ENCODE peak calls at places on chromosomes 4 and X, in six cellular contexts. U is thyroid gland, T is A549, I is GM12878, X is transverse colon, M is H1. Y is an unnamed sample.

GRCh38 chrX:100895365-100896075 is 21.4 kb upstream of the NOX1 start:
- DNase-seq in T (peak; percentile 56), I (no peak), U (peak; percentile 2), M (no peak), X (peak; percentile 28), Y (peak; percentile 36)

GRCh38 chrX:22116585-22117546 is 84.7 kb downstream of the PHEX start:
- DNase-seq in X (no peak), M (no peak), T (no peak), I (no peak), U (no peak), Y (no peak)

GRCh38 chrX:32514986-32515385 is 696.4 kb downstream of the DMD start:
- DNase-seq in M (no peak), I (no peak), U (no peak), X (no peak), T (no peak), Y (no peak)

GRCh38 chrX:45322820-45323219 is 122.1 kb upstream of the DIPK2B start:
- DNase-seq in M (no peak), U (no peak), X (no peak), T (peak; percentile 35), I (no peak), Y (no peak)

GRCh38 chr4:26455571-26455970 is 34.7 kb downstream of the CCKAR start:
- DNase-seq in I (no peak), T (no peak), M (no peak), U (no peak), X (no peak), Y (no peak)

GRCh38 chr4:137531951-137532868 is at the start of gene PCDH18:
- DNase-seq in U (peak; percentile 90), I (peak; percentile 15), T (no peak), X (peak; percentile 74), M (peak; percentile 54), Y (no peak)

GRCh38 chr4:47531241-47531953 is 46.3 kb downstream of the ATP10D start:
- DNase-seq in T (peak; percentile 24), I (peak; percentile 86), X (peak; percentile 41), M (no peak), U (peak; percentile 18), Y (no peak)

GRCh38 chr4:138513535-138513934 is 271.4 kb upstream of the SLC7A11 start:
- DNase-seq in T (no peak), U (no peak), X (no peak), M (no peak), I (no peak), Y (no peak)

GRCh38 chrX:138756234-138756633 is 44.7 kb upstream of the FGF13 start:
- DNase-seq in T (peak; percentile 11), X (no peak), I (no peak), U (peak; percentile 71), M (peak; percentile 9), Y (no peak)

GRCh38 chr4:53378171-53378482 is 686 bp downstream of the FIP1L1 start:
- DNase-seq in I (no peak), T (no peak), X (no peak), M (no peak), U (no peak), Y (no peak)

GRCh38 chrX:39492495-39493162 is 605.1 kb downstream of the BCOR start:
- DNase-seq in I (peak; percentile 44), U (no peak), X (no peak), T (no peak), M (no peak), Y (peak; percentile 27)

GRCh38 chr4:34720563-34720962 is 1523.8 kb downstream of the ARAP2 start:
- DNase-seq in I (no peak), X (no peak), U (no peak), T (peak; percentile 57), M (no peak), Y (peak; percentile 0)

GRCh38 chr4:152981278-152981677 is 45.2 kb downstream of the FHDC1 start:
- DNase-seq in U (peak; percentile 84), I (no peak), M (no peak), X (no peak), T (no peak), Y (no peak)

GRCh38 chr4:158129649-158130048 is 43.2 kb downstream of the GASK1B start:
- DNase-seq in T (no peak), M (no peak), U (no peak), I (no peak), X (no peak), Y (no peak)

GRCh38 chrX:129755779-129756650 is 17.2 kb downstream of the XPNPEP2 start:
- DNase-seq in I (no peak), U (no peak), T (no peak), X (no peak), M (no peak), Y (peak; percentile 2)

GRCh38 chr4:52317981-52318380 is 266.9 kb downstream of the SPATA18 start:
- DNase-seq in M (no peak), U (no peak), I (no peak), T (no peak), X (no peak), Y (no peak)

GRCh38 chr4:184108006-184108501 is 109.6 kb downstream of the ENPP6 start:
- DNase-seq in T (no peak), X (no peak), I (no peak), U (no peak), M (no peak), Y (no peak)

GRCh38 chr4:41796545-41797210 is 48.2 kb upstream of the PHOX2B start:
- DNase-seq in T (no peak), X (no peak), I (no peak), M (peak; percentile 39), U (no peak), Y (no peak)

GRCh38 chr4:151389316-151389715 is 19.7 kb upstream of the FHIP1A start:
- DNase-seq in M (no peak), X (no peak), T (no peak), I (no peak), U (no peak), Y (no peak)

GRCh38 chr4:38529189-38530115 is 134.5 kb upstream of the KLF3 start:
- DNase-seq in U (peak; percentile 19), M (no peak), I (peak; percentile 35), X (peak; percentile 67), T (no peak), Y (peak; percentile 90)

GRCh38 chr4:145180298-145181090 is at the start of gene OTUD4:
- DNase-seq in T (peak; percentile 94), M (peak; percentile 82), U (peak; percentile 96), I (peak; percentile 79), X (peak; percentile 96), Y (peak; percentile 98)
- TF ChIP-seq POLR2A in T (peak; percentile 36), M (peak; percentile 71), U (peak; percentile 92), I (peak; percentile 80), X (peak; percentile 73), Y (peak; percentile 88)

DNA sequence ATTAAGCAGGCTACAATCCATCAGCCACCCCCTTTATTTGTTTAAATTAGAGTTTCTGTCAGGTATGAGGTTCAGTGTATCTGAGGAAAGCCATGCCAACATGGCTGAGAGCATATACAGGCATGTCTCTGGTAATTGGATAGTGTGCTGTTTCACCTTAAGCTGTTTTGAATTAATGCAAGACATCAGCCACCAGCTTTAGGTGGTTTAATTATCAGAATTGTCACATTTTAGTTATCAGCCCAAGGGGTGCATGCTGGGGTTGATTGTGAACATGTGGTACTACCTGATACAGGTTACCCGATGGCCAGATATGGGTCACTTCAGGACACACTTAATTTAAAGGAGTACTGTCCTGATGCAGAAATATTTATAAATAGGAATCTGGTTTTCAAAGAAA is 353.2 kb upstream of the TENM3 start:
- DNase-seq in M (no peak), U (no peak), T (no peak), X (no peak), I (no peak), Y (no peak)
- TF ChIP-seq POLR2A in M (no peak), U (no peak), T (no peak), X (no peak), I (no peak), Y (no peak)

GRCh38 chrX:120560842-120561633 is at the start of gene CUL4B:
- DNase-seq in T (peak; percentile 96), U (peak; percentile 92), M (peak; percentile 88), I (peak; percentile 72), X (peak; percentile 93), Y (peak; percentile 93)

GRCh38 chrX:120559799-120560198 is 963 bp downstream of the CUL4B start:
- DNase-seq in U (no peak), M (no peak), T (no peak), X (no peak), I (no peak), Y (no peak)

GRCh38 chrX:120560405-120560841 is 339 bp downstream of the CUL4B start:
- DNase-seq in U (peak; percentile 43), X (peak; percentile 43), M (no peak), T (no peak), I (no peak), Y (peak; percentile 62)

GRCh38 chrX:120562569-120562926 is 1.8 kb upstream of the CUL4B start:
- DNase-seq in T (no peak), U (no peak), I (no peak), X (no peak), M (no peak), Y (peak; percentile 7)

DNA sequence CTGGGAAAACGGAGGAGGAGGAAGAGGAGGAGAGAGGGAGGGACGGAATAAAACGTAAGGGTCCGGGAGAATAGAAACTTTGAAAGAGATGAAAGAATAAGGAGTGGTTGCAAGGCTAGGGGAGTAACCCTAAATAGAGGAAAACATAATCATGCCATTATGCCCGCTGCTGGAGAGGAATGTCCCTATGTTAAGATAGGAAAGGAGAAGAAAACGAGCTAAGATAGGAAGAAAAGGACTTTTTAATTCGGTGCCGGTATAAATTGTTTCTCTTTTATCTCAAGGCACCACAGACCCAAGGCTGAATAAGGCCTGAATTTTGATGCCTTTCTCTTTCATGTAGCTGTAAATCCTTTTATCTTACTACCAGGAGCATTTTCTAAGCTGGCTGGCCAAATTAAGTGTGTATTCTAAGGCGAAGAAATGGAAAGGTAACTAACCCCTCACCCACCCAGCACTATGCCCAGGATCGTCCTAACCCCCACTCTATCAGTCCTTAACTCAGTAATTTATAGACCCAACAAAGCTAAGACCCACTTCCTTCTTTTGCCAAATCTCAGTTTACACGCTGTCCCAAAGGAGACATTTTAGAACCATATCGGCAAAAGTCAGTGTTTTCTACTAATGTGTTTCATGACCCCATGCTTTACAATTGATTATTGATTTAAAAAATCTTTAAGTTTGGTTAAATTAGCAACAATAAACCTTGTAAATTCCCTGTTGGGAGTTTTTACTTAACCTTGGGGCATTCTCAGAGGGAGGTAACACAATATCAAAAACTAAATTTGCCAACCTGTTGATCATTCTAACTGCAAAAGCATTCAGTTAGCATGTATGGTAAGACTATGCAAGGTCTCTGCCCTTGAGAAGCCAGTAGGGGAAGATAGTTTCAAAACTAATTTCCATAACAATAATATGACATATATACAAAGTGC is 1.1 kb upstream of the CUL4B start:
- DNase-seq in I (no peak), U (no peak), X (no peak), T (no peak), M (no peak), Y (peak; percentile 26)
- TF ChIP-seq POLR2A in I (no peak), U (peak; percentile 11), X (no peak), T (no peak), M (no peak), Y (peak; percentile 49)

GRCh38 chr4:141328550-141329173 is 108.0 kb downstream of the ZNF330 start:
- DNase-seq in M (no peak), T (no peak), X (no peak), U (no peak), I (no peak), Y (no peak)
- TF ChIP-seq POLR2A in M (no peak), T (no peak), X (no peak), U (no peak), I (no peak), Y (no peak)